ENCODE peak calls at places on chromosomes 7 and 10, in five cellular contexts. X, R, Z, G and I are unnamed samples.

GRCh38 chr10:119198438-119198837 is 8.9 kb upstream of the GRK5 start:
- DNase-seq in X (no peak), R (no peak), Z (no peak), G (no peak), I (peak; percentile 19)

GRCh38 chr7:83077328-83077727 is 85.4 kb downstream of the PCLO start:
- DNase-seq in X (no peak), R (no peak), Z (no peak), G (no peak), I (no peak)

GRCh38 chr7:2598175-2598823 is 33.5 kb upstream of the TTYH3 start:
- DNase-seq in X (no peak), R (no peak), Z (no peak), G (no peak), I (no peak)

GRCh38 chr10:69272620-69273019 is 5.7 kb upstream of the HK1 start:
- DNase-seq in X (no peak), R (no peak), Z (no peak), G (no peak), I (no peak)

GRCh38 chr7:151552352-151553028 is 32.8 kb upstream of the RHEB start:
- DNase-seq in X (peak; percentile 71), R (no peak), Z (no peak), G (no peak), I (peak; percentile 43)

GRCh38 chr10:116836087-116836486 is 13.2 kb upstream of the ENO4 start:
- DNase-seq in X (no peak), R (no peak), Z (no peak), G (no peak), I (no peak)

GRCh38 chr7:69598081-69598486 is at the start of gene AUTS2:
- DNase-seq in X (peak; percentile 78), R (peak; percentile 85), Z (peak; percentile 53), G (peak; percentile 93), I (peak; percentile 91)

GRCh38 chr10:79367421-79368189 is 20.3 kb downstream of the PPIF start:
- DNase-seq in X (no peak), R (no peak), Z (no peak), G (no peak), I (no peak)

GRCh38 chr7:74174606-74175082 is 488 bp downstream of the EIF4H start:
- DNase-seq in X (peak; percentile 48), R (no peak), Z (peak; percentile 29), G (peak; percentile 38), I (no peak)

GRCh38 chr7:155173905-155174304 is 103.8 kb downstream of the HTR5A start:
- DNase-seq in X (no peak), R (no peak), Z (no peak), G (no peak), I (no peak)

GRCh38 chr7:149496642-149497391 is 792 bp downstream of the ZNF746 start:
- DNase-seq in X (no peak), R (no peak), Z (peak; percentile 64), G (no peak), I (peak; percentile 17)

GRCh38 chr10:74510594-74510993 is 315.8 kb upstream of the KAT6B start:
- DNase-seq in X (no peak), R (no peak), Z (no peak), G (no peak), I (no peak)

GRCh38 chr10:35912615-35913170 is 270.6 kb upstream of the FZD8 start:
- DNase-seq in X (no peak), R (no peak), Z (no peak), G (no peak), I (no peak)

GRCh38 chr7:81769891-81770818 is at the start of gene HGF:
- DNase-seq in X (peak; percentile 80), R (peak; percentile 9), Z (no peak), G (peak; percentile 62), I (peak; percentile 51)

GRCh38 chr10:127952918-127953317 is 46.0 kb downstream of the PTPRE start:
- DNase-seq in X (no peak), R (no peak), Z (no peak), G (no peak), I (no peak)

GRCh38 chr10:44752451-44753441 is 158.4 kb upstream of the TMEM72 start:
- DNase-seq in X (no peak), R (no peak), Z (no peak), G (no peak), I (no peak)

GRCh38 chr10:132464256-132465192 is 67.5 kb downstream of the PWWP2B start:
- DNase-seq in X (peak; percentile 86), R (peak; percentile 81), Z (no peak), G (peak; percentile 85), I (peak; percentile 86)

GRCh38 chr7:44311561-44312495 is 13.6 kb downstream of the CAMK2B start:
- DNase-seq in X (peak; percentile 32), R (no peak), Z (no peak), G (no peak), I (no peak)

GRCh38 chr7:17654940-17655339 is 285.4 kb downstream of the SNX13 start:
- DNase-seq in X (no peak), R (no peak), Z (no peak), G (no peak), I (no peak)

GRCh38 chr10:3068201-3068967 is 1.0 kb downstream of the PFKP start:
- DNase-seq in X (peak; percentile 72), R (no peak), Z (peak; percentile 54), G (peak; percentile 62), I (peak; percentile 17)

GRCh38 chr10:93893646-93894515 is at the start of gene SLC35G1:
- DNase-seq in X (peak; percentile 58), R (peak; percentile 17), Z (peak; percentile 68), G (peak; percentile 49), I (peak; percentile 74)

GRCh38 chr7:116216956-116217570 is 6.7 kb downstream of the TES start:
- DNase-seq in X (no peak), R (no peak), Z (no peak), G (no peak), I (no peak)

GRCh38 chr10:63114031-63114814 is 18.9 kb upstream of the NRBF2 start:
- DNase-seq in X (peak; percentile 70), R (no peak), Z (no peak), G (peak; percentile 8), I (no peak)

GRCh38 chr7:102019461-102019860 is 202.0 kb downstream of the CUX1 start:
- DNase-seq in X (no peak), R (no peak), Z (no peak), G (no peak), I (no peak)

GRCh38 chr10:114541081-114541833 is 116.8 kb downstream of the ABLIM1 start:
- DNase-seq in X (peak; percentile 77), R (no peak), Z (peak; percentile 81), G (no peak), I (no peak)

GRCh38 chr10:13481690-13482089 is 47.1 kb downstream of the BEND7 start:
- DNase-seq in X (no peak), R (no peak), Z (no peak), G (no peak), I (no peak)

GRCh38 chr7:92916751-92917369 is 80.5 kb upstream of the CDK6 start:
- DNase-seq in X (no peak), R (no peak), Z (no peak), G (no peak), I (no peak)

GRCh38 chr10:43683451-43684197 is 34.9 kb upstream of the ZNF32 start:
- DNase-seq in X (no peak), R (no peak), Z (peak; percentile 15), G (no peak), I (no peak)

GRCh38 chr7:668139-668871 is 58.2 kb upstream of the DNAAF5 start:
- DNase-seq in X (peak; percentile 71), R (no peak), Z (peak; percentile 8), G (no peak), I (no peak)

GRCh38 chr10:31070691-31071090 is 39.0 kb upstream of the ZNF438 start:
- DNase-seq in X (no peak), R (no peak), Z (no peak), G (no peak), I (no peak)

GRCh38 chr10:93438796-93439253 is 43.3 kb downstream of the MYOF start:
- DNase-seq in X (peak; percentile 77), R (no peak), Z (no peak), G (no peak), I (no peak)

GRCh38 chr10:98485959-98486358 is 39.2 kb upstream of the HPS1 start:
- DNase-seq in X (no peak), R (no peak), Z (no peak), G (no peak), I (no peak)

GRCh38 chr10:30233186-30233958 is 115.7 kb downstream of the MTPAP start:
- DNase-seq in X (no peak), R (no peak), Z (no peak), G (no peak), I (no peak)

GRCh38 chr7:107691713-107692112 is 31.1 kb downstream of the SLC26A4 start:
- DNase-seq in X (no peak), R (no peak), Z (no peak), G (no peak), I (no peak)

GRCh38 chr7:98227939-98228338 is 16.7 kb downstream of the BHLHA15 start:
- DNase-seq in X (no peak), R (no peak), Z (no peak), G (no peak), I (no peak)

GRCh38 chr7:143384741-143385631 is 3.8 kb downstream of the ZYX start:
- DNase-seq in X (no peak), R (no peak), Z (no peak), G (no peak), I (peak; percentile 5)

GRCh38 chr10:44991571-44991970 is 9.2 kb upstream of the ZNF22 start:
- DNase-seq in X (no peak), R (no peak), Z (no peak), G (no peak), I (no peak)

GRCh38 chr10:15321431-15322321 is 49.4 kb downstream of the FAM171A1 start:
- DNase-seq in X (no peak), R (no peak), Z (no peak), G (no peak), I (no peak)

GRCh38 chr7:87344446-87344845 is 1.0 kb upstream of the CROT start:
- DNase-seq in X (no peak), R (no peak), Z (no peak), G (no peak), I (no peak)